ENCODE peak calls at places on chromosomes 3 and 15, in eight cellular contexts. W is CD4-positive, alpha-beta T cell; D is K562; L is body of pancreas; J is brain microvascular endothelial cell; H is GM13977; E is AG09309; G is psoas muscle. T is an unnamed sample.

GRCh38 chr3:124811441-124811840 is 75.7 kb downstream of the ITGB5 start:
- DNase-seq in H (no peak), G (no peak), D (no peak), E (no peak), J (peak; percentile 63), L (no peak), W (no peak), T (no peak)

GRCh38 chr3:107951111-107951510 is 139.7 kb downstream of the CD47 start:
- DNase-seq in H (no peak), J (no peak), D (no peak), G (no peak), L (no peak), E (no peak), W (no peak), T (no peak)

GRCh38 chr3:158911586-158911985 is 109.7 kb downstream of the MFSD1 start:
- DNase-seq in H (no peak), G (no peak), E (no peak), W (no peak), D (no peak), J (no peak), L (no peak), T (no peak)

GRCh38 chr3:129278970-129279906 is 568 bp downstream of the HMCES start:
- DNase-seq in E (no peak), G (peak; percentile 67), W (peak; percentile 19), D (peak; percentile 52), J (peak; percentile 73), H (peak; percentile 42), L (peak; percentile 30), T (peak; percentile 47)

GRCh38 chr3:186125118-186125517 is 16.2 kb upstream of the ETV5 start:
- DNase-seq in H (no peak), D (no peak), J (no peak), L (no peak), E (no peak), G (no peak), W (no peak), T (no peak)

GRCh38 chr3:52062499-52062898 is 6.1 kb upstream of the DUSP7 start:
- DNase-seq in J (peak; percentile 77), L (no peak), E (peak; percentile 73), D (no peak), W (no peak), G (peak; percentile 69), H (peak; percentile 56), T (peak; percentile 70)

GRCh38 chr3:49469037-49469875 is 811 bp upstream of the DAG1 start:
- DNase-seq in D (peak; percentile 28), E (peak; percentile 44), J (peak; percentile 48), H (no peak), L (peak; percentile 68), G (peak; percentile 91), W (no peak), T (peak; percentile 72)

GRCh38 chr3:5071061-5071460 is 51.0 kb upstream of the ARL8B start:
- DNase-seq in H (no peak), G (no peak), E (peak; percentile 73), D (no peak), W (no peak), J (peak; percentile 24), L (no peak), T (no peak)

GRCh38 chr3:36714343-36714742 is 50.0 kb downstream of the DCLK3 start:
- DNase-seq in D (no peak), L (no peak), G (no peak), H (no peak), W (no peak), J (peak; percentile 31), E (peak; percentile 39), T (no peak)

GRCh38 chr3:132160218-132160617 is 125.4 kb upstream of the CPNE4 start:
- DNase-seq in E (no peak), H (no peak), L (no peak), G (no peak), W (no peak), D (no peak), J (no peak), T (no peak)

GRCh38 chr3:139655880-139656279 is 21.9 kb downstream of the NMNAT3 start:
- DNase-seq in J (no peak), G (no peak), W (no peak), L (no peak), H (no peak), E (no peak), D (no peak), T (no peak)
- TF ChIP-seq CTCF in J (no peak), G (no peak), W (no peak), L (no peak), H (no peak), E (no peak), D (no peak), T (no peak)

DNA sequence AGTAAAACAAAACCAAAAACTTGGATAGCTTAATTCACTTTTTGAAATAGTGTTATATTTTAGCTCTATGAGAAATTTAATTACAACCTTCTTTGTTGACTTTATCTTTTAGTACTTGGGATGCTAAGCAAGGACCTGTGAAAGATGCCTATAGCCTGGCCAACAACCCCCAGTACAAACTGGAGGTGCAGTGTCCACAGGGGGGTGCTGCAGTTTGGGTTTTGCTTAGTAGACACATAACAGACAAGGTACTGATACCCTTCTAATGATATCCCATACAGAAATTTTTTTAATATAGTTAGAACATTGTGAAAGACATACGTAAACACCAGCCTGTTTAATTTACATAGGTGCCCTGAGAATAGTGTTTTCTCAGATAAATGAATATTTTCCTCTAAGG is 35.3 kb downstream of the CAPN7 start:
- DNase-seq in L (no peak), W (peak; percentile 9), J (peak; percentile 7), D (peak; percentile 67), E (no peak), G (peak; percentile 42), H (peak; percentile 22), T (peak; percentile 21)
- TF ChIP-seq CTCF in L (no peak), W (peak; percentile 18), J (peak; percentile 56), D (peak; percentile 66), E (peak; percentile 41), G (peak; percentile 22), H (peak; percentile 33), T (no peak)

GRCh38 chr3:46411271-46411670 is 4.2 kb downstream of the CCRL2 start:
- DNase-seq in J (no peak), D (no peak), G (no peak), H (no peak), L (no peak), E (no peak), W (no peak), T (no peak)
- TF ChIP-seq CTCF in J (peak; percentile 23), D (peak; percentile 21), G (no peak), H (no peak), L (no peak), E (peak; percentile 8), W (no peak), T (no peak)

GRCh38 chr3:78988324-78988723 is 779.5 kb downstream of the ROBO1 start:
- DNase-seq in E (no peak), L (no peak), H (no peak), D (no peak), G (no peak), J (no peak), W (no peak), T (no peak)
- TF ChIP-seq CTCF in E (peak; percentile 33), L (no peak), H (peak; percentile 37), D (no peak), G (peak; percentile 22), J (peak; percentile 41), W (no peak), T (no peak)

GRCh38 chr3:195616681-195617080 is 32.9 kb upstream of the APOD start:
- DNase-seq in W (no peak), D (peak; percentile 11), E (no peak), H (no peak), J (no peak), L (no peak), G (no peak), T (no peak)
- TF ChIP-seq CTCF in W (no peak), D (no peak), E (no peak), H (no peak), J (no peak), L (no peak), G (no peak), T (no peak)

GRCh38 chr15:52278636-52279367 is 16.8 kb downstream of the MYO5C start:
- DNase-seq in H (no peak), J (no peak), E (no peak), D (no peak), G (no peak), L (no peak), W (no peak), T (no peak)
- TF ChIP-seq CTCF in H (no peak), J (no peak), E (no peak), D (no peak), G (no peak), L (no peak), W (no peak), T (no peak)

DNA sequence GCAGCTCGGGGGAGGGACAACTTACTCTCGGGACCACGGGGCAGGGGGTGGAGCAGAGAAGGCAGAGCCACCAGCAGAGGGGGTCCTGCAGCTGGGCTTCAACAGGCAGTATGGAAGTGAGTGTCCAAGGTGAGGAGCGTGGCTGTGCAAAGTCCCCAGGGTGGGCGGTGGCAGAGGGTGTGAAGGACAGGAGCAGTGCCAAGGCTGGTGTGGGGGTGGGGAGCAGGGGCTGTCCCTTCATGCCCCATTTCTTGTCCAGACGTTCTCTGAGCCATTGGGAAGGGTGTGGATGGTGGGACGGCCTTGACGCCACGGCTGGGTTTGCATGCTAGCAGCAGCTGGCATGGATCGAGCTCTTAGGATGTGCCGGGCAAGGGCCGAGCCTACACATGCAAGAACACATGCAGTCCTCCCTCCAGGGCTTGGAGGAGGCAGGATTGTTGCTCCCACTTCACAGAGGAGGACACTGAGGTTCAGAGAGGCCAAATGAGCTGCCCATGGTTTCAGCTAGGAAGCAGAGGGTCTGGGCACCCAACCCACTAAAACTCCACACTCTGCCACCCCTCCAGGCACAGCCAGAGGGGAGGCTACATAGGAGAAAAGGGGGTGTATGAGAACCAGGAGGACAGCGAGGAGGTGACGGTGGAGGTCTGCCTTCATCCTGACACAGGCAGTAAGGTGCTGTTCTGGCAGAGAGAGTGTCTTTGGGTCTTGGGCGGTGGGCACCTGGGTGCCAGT is 93.6 kb downstream of the TBC1D2B start:
- DNase-seq in L (no peak), W (no peak), G (no peak), E (no peak), J (no peak), D (no peak), H (no peak), T (peak; percentile 30)
- TF ChIP-seq CTCF in L (no peak), W (no peak), G (no peak), E (no peak), J (peak; percentile 45), D (peak; percentile 12), H (no peak), T (no peak)

GRCh38 chr3:65245133-65246076 is 557.6 kb upstream of the ADAMTS9 start:
- DNase-seq in G (no peak), W (no peak), J (no peak), L (no peak), D (no peak), H (no peak), E (no peak), T (peak; percentile 7)
- TF ChIP-seq CTCF in G (peak; percentile 37), W (no peak), J (peak; percentile 61), L (peak; percentile 25), D (no peak), H (no peak), E (peak; percentile 34), T (no peak)